ENCODE peak calls at places on chromosomes 4 and X, in six cellular contexts. G, N, Y, O, M and Q are unnamed samples.

GRCh38 chr4:41141910-41142309 is 72.4 kb downstream of the APBB2 start:
- DNase-seq in N (no peak), Y (no peak), M (no peak), O (peak; percentile 89), G (no peak), Q (no peak)

GRCh38 chr4:74364649-74365491 is at the start of gene EREG:
- DNase-seq in N (no peak), G (peak; percentile 91), M (no peak), Y (peak; percentile 73), O (peak; percentile 41), Q (peak; percentile 78)

GRCh38 chrX:49988128-49988527 is 65.7 kb downstream of the CLCN5 start:
- DNase-seq in M (peak; percentile 37), N (no peak), Y (no peak), O (no peak), G (no peak), Q (no peak)

GRCh38 chrX:1537031-1537715 is at the start of gene P2RY8:
- DNase-seq in O (peak; percentile 74), M (peak; percentile 98), N (no peak), Y (no peak), G (peak; percentile 7), Q (no peak)

GRCh38 chr4:137432431-137432830 is 99.9 kb downstream of the PCDH18 start:
- DNase-seq in Y (no peak), N (no peak), O (no peak), M (no peak), G (no peak), Q (no peak)

GRCh38 chr4:26235500-26235899 is 85.3 kb upstream of the RBPJ start:
- DNase-seq in M (no peak), Y (no peak), N (peak; percentile 87), G (peak; percentile 17), O (peak; percentile 87), Q (no peak)

GRCh38 chrX:9357500-9358139 is 107.2 kb upstream of the TBL1X start:
- DNase-seq in Y (no peak), O (no peak), N (peak; percentile 31), G (no peak), M (no peak), Q (no peak)

GRCh38 chr4:108796173-108796572 is 33.3 kb upstream of the ETNPPL start:
- DNase-seq in Y (no peak), G (no peak), N (no peak), M (no peak), O (no peak), Q (no peak)

GRCh38 chr4:153731239-153731638 is 28.6 kb downstream of the RNF175 start:
- DNase-seq in M (peak; percentile 20), N (no peak), G (no peak), O (peak; percentile 88), Y (no peak), Q (no peak)

GRCh38 chr4:99144070-99144469 is at the start of gene ADH4:
- DNase-seq in N (no peak), G (no peak), O (no peak), Y (peak; percentile 19), M (no peak), Q (no peak)

GRCh38 chr4:16289872-16290554 is 63.7 kb upstream of the TAPT1 start:
- DNase-seq in M (peak; percentile 48), O (peak; percentile 44), Y (peak; percentile 29), G (peak; percentile 66), N (peak; percentile 47), Q (no peak)

GRCh38 chr4:164956766-164957643 is 20.5 kb downstream of the TRIM61 start:
- DNase-seq in Y (no peak), O (peak; percentile 88), M (no peak), G (no peak), N (peak; percentile 84), Q (peak; percentile 92)

GRCh38 chrX:127459784-127460183 is 592.4 kb downstream of the ACTRT1 start:
- DNase-seq in G (no peak), M (no peak), N (no peak), O (no peak), Y (no peak), Q (no peak)

GRCh38 chrX:78655642-78656041 is 3.5 kb downstream of the RTL3 start:
- DNase-seq in N (no peak), M (no peak), O (no peak), Y (no peak), G (no peak), Q (no peak)

GRCh38 chr4:105990933-105991332 is 95.7 kb downstream of the NPNT start:
- DNase-seq in M (no peak), O (peak; percentile 95), N (peak; percentile 3), G (peak; percentile 95), Y (no peak), Q (peak; percentile 61)

GRCh38 chr4:48681856-48682255 is 98.2 kb downstream of the FRYL start:
- DNase-seq in M (peak; percentile 33), O (peak; percentile 36), G (peak; percentile 70), N (peak; percentile 9), Y (peak; percentile 12), Q (no peak)

GRCh38 chrX:136711147-136711546 is 63.2 kb downstream of the CD40LG start:
- DNase-seq in M (peak; percentile 58), N (no peak), O (peak; percentile 76), G (peak; percentile 29), Y (peak; percentile 13), Q (peak; percentile 75)

GRCh38 chr4:170476351-170476750 is 386.6 kb upstream of the AADAT start:
- DNase-seq in N (no peak), O (no peak), G (no peak), Y (no peak), M (no peak), Q (no peak)

GRCh38 chr4:44961001-44961755 is 234.8 kb upstream of the GNPDA2 start:
- DNase-seq in Y (no peak), N (no peak), O (no peak), G (no peak), M (no peak), Q (no peak)

GRCh38 chr4:13919021-13919441 is 291.5 kb upstream of the BOD1L1 start:
- DNase-seq in G (no peak), M (no peak), Y (no peak), O (peak; percentile 84), N (no peak), Q (no peak)

GRCh38 chrX:13432376-13432775 is 112.5 kb upstream of the ATXN3L start:
- DNase-seq in O (peak; percentile 93), Y (no peak), M (no peak), N (no peak), G (no peak), Q (no peak)

GRCh38 chrX:107323786-107324492 is 117.5 kb downstream of the DNAAF6 start:
- DNase-seq in Y (no peak), M (no peak), N (no peak), O (no peak), G (no peak), Q (no peak)

GRCh38 chrX:45070116-45071007 is 130.3 kb downstream of the DIPK2B start:
- DNase-seq in G (peak; percentile 64), O (peak; percentile 52), Y (peak; percentile 23), N (peak; percentile 42), M (peak; percentile 85), Q (no peak)

GRCh38 chr4:77599378-77599777 is 6.2 kb upstream of the CXCL13 start:
- DNase-seq in Y (peak; percentile 37), N (no peak), M (peak; percentile 45), O (peak; percentile 39), G (peak; percentile 60), Q (peak; percentile 65)